ENCODE peak calls at places on chromosome 2, in eight cellular contexts. T is right cardiac atrium, A is sigmoid colon, L is AG10803, C is fibroblast of pulmonary artery, Q is fibroblast of lung, F is breast epithelium, H is astrocyte of the cerebellum. Z is an unnamed sample.

GRCh38 chr2:229254206-229254605 is 16.9 kb downstream of the PID1 start:
- DNase-seq in T (no peak), A (no peak), L (peak; percentile 29), C (no peak), Q (no peak), F (no peak), H (no peak), Z (no peak)

GRCh38 chr2:232292395-232293154 is 86.0 kb upstream of the ALPP start:
- DNase-seq in T (peak; percentile 82), A (no peak), L (peak; percentile 52), C (peak; percentile 71), Q (peak; percentile 25), F (no peak), H (peak; percentile 28), Z (peak; percentile 60)

GRCh38 chr2:106546376-106546990 is 59.3 kb downstream of the CD8B2 start:
- DNase-seq in T (no peak), A (no peak), L (no peak), C (no peak), Q (no peak), F (no peak), H (no peak), Z (no peak)

GRCh38 chr2:31236433-31237205 is 2.7 kb downstream of the EHD3 start:
- DNase-seq in T (no peak), A (no peak), L (no peak), C (no peak), Q (no peak), F (no peak), H (no peak), Z (peak; percentile 34)

GRCh38 chr2:63034575-63034974 is 16.1 kb upstream of the OTX1 start:
- DNase-seq in T (no peak), A (no peak), L (no peak), C (no peak), Q (no peak), F (no peak), H (no peak), Z (no peak)

GRCh38 chr2:215500466-215500865 is 64.6 kb upstream of the FN1 start:
- DNase-seq in T (no peak), A (no peak), L (no peak), C (no peak), Q (no peak), F (no peak), H (no peak), Z (no peak)

GRCh38 chr2:42844901-42845685 is 52.7 kb upstream of the HAAO start:
- DNase-seq in T (peak; percentile 83), A (peak; percentile 89), L (peak; percentile 71), C (peak; percentile 19), Q (peak; percentile 45), F (no peak), H (no peak), Z (no peak)

GRCh38 chr2:46643493-46643892 is 164.1 kb downstream of the TMEM247 start:
- DNase-seq in T (no peak), A (no peak), L (no peak), C (no peak), Q (no peak), F (no peak), H (no peak), Z (no peak)

GRCh38 chr2:108534577-108535379 is 508 bp downstream of the LIMS1 start:
- DNase-seq in T (peak; percentile 80), A (peak; percentile 75), L (peak; percentile 37), C (peak; percentile 60), Q (peak; percentile 42), F (no peak), H (no peak), Z (no peak)

GRCh38 chr2:134778372-134778771 is 59.6 kb upstream of the TMEM163 start:
- DNase-seq in T (peak; percentile 50), A (no peak), L (no peak), C (no peak), Q (no peak), F (no peak), H (no peak), Z (no peak)

GRCh38 chr2:237170017-237170416 is 84.3 kb downstream of the COPS8 start:
- DNase-seq in T (no peak), A (no peak), L (peak; percentile 87), C (no peak), Q (no peak), F (no peak), H (no peak), Z (no peak)

GRCh38 chr2:108612153-108612513 is 77.9 kb downstream of the LIMS1 start:
- DNase-seq in T (no peak), A (no peak), L (peak; percentile 29), C (peak; percentile 63), Q (peak; percentile 66), F (no peak), H (no peak), Z (no peak)

GRCh38 chr2:54149623-54150501 is 34.4 kb downstream of the ACYP2 start:
- DNase-seq in T (no peak), A (no peak), L (peak; percentile 68), C (peak; percentile 42), Q (peak; percentile 2), F (no peak), H (no peak), Z (no peak)

GRCh38 chr2:173141666-173142065 is 66.0 kb downstream of the MAP3K20 start:
- DNase-seq in T (no peak), A (no peak), L (no peak), C (no peak), Q (no peak), F (no peak), H (no peak), Z (no peak)

GRCh38 chr2:209334188-209335017 is 89.4 kb upstream of the MAP2 start:
- DNase-seq in T (peak; percentile 61), A (no peak), L (peak; percentile 49), C (peak; percentile 75), Q (peak; percentile 37), F (no peak), H (peak; percentile 53), Z (no peak)

GRCh38 chr2:36290306-36290705 is 65.3 kb upstream of the CRIM1 start:
- DNase-seq in T (no peak), A (no peak), L (peak; percentile 80), C (no peak), Q (peak; percentile 75), F (no peak), H (no peak), Z (no peak)

GRCh38 chr2:72962911-72963310 is 45.6 kb downstream of the EMX1 start:
- DNase-seq in T (no peak), A (no peak), L (no peak), C (no peak), Q (no peak), F (no peak), H (no peak), Z (no peak)

GRCh38 chr2:6017887-6018286 is 325.7 kb downstream of the SOX11 start:
- DNase-seq in T (no peak), A (no peak), L (no peak), C (no peak), Q (no peak), F (no peak), H (no peak), Z (no peak)
- H3K4me3 ChIP-seq in T (no peak overlapping the region), A (no peak overlapping the region), L (no peak overlapping the region), C (no peak overlapping the region), Q (no peak overlapping the region), F (no peak overlapping the region), H (no peak overlapping the region), Z (no peak overlapping the region)

DNA sequence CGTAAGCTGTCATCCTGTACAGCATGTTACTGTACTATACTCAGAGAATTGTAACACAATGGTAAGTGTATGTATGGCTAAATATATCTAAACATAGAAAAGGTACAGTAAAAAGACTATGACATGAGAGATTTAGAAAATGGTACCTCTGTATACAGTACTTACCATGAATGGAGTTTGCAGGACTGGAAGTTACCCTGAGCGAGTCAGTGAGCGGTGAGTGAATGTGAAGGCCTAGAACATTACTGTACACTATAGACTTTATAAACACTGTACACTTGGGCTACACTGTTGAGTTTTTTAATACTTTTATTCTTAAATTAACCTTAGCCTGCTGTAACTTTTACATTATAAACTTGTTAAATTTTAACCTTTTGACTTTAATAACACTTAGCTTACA is 1.5 kb downstream of the DDX18 start:
- DNase-seq in T (no peak), A (no peak), L (no peak), C (no peak), Q (no peak), F (no peak), H (no peak), Z (no peak)
- H3K4me3 ChIP-seq in T (no peak overlapping the region), A (no peak overlapping the region), L (no peak overlapping the region), C (peak overlapping the region; percentile 90), Q (peak overlapping the region; percentile 97), F (peak overlapping the region; percentile 72), H (no peak overlapping the region), Z (no peak overlapping the region)

DNA sequence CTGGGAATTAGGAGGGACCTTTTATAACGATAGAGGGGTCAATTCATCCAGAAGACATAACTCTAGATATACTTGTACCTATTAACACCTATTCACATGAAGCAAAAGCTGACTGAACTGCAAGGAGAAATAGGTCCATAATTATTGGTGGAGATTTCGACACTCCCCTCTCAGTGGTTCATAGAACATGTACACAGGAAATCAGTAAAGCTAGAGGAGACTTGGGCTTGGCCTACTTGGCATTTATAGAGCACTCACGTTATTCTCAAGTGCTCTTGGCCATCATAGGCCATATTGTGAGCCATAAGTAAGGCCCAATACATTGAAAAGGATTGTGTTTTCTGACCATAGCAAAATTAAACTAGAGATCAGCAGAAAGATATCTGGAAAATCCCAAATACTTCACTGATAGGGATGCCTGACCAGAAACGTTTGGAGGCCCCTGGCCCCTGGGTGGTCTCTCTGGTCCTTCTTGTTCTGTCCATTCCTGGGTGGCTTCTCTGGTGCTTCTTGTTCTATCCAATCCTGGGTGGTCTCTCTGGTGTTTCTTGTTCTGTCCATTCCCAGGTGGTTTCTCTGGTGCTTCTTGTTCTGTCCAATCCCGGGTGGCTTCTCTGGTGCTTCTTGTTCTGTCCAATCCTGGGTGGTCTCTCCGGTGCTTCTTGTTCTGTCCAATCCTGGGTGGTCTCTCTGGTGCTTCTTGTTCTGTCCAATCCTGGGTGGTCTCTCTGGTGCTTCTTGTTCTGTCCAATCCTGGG is 49.0 kb downstream of the SNED1 start:
- DNase-seq in T (no peak), A (no peak), L (no peak), C (no peak), Q (no peak), F (no peak), H (no peak), Z (peak; percentile 38)
- H3K4me3 ChIP-seq in T (no peak overlapping the region), A (no peak overlapping the region), L (no peak overlapping the region), C (no peak overlapping the region), Q (no peak overlapping the region), F (no peak overlapping the region), H (no peak overlapping the region), Z (no peak overlapping the region)

GRCh38 chr2:28613616-28614501 is 118.0 kb downstream of the PLB1 start:
- DNase-seq in T (no peak), A (no peak), L (no peak), C (peak; percentile 39), Q (peak; percentile 95), F (no peak), H (peak; percentile 98), Z (no peak)

GRCh38 chr2:28615691-28616090 is 119.8 kb downstream of the PLB1 start:
- DNase-seq in T (no peak), A (no peak), L (no peak), C (no peak), Q (no peak), F (no peak), H (no peak), Z (no peak)

GRCh38 chr2:28610583-28611201 is 114.8 kb downstream of the PLB1 start:
- DNase-seq in T (no peak), A (no peak), L (peak; percentile 70), C (peak; percentile 80), Q (peak; percentile 98), F (no peak), H (peak; percentile 90), Z (no peak)

GRCh38 chr2:28612131-28612812 is 116.4 kb downstream of the PLB1 start:
- DNase-seq in T (no peak), A (no peak), L (no peak), C (no peak), Q (no peak), F (no peak), H (no peak), Z (no peak)

GRCh38 chr2:28613181-28613580 is 117.3 kb downstream of the PLB1 start:
- DNase-seq in T (no peak), A (no peak), L (no peak), C (no peak), Q (no peak), F (no peak), H (no peak), Z (no peak)
- H3K4me3 ChIP-seq in T (no peak overlapping the region), A (no peak overlapping the region), L (no peak overlapping the region), C (no peak overlapping the region), Q (no peak overlapping the region), F (no peak overlapping the region), H (no peak overlapping the region), Z (no peak overlapping the region)